ENCODE peak calls at places on chromosomes 12 and 14, in ten cellular contexts. C is tibial nerve; M is fibroblast of lung; J is hippocampal formation; A is stimulated activated CD4-positive, alpha-beta T cell treated with anti-CD3 and anti-CD28 coated beads, Interleukin-1b, Interleukin-23, amount 100 ng/mL, for 1 hour; D is M059J; L is IMR-90; P is aorta; U is neural progenitor cell; X is right cardiac atrium. W is an unnamed sample.

GRCh38 chr12:32229971-32230606 is 123.4 kb downstream of the BICD1 start:
- DNase-seq in C (no peak), M (no peak), J (no peak), A (no peak), D (no peak), L (no peak), P (no peak), U (no peak), X (no peak), W (no peak)

GRCh38 chr12:114163766-114164165 is 197.6 kb upstream of the RBM19 start:
- DNase-seq in C (no peak), M (peak), J (no peak), A (no peak), D (peak), L (peak), P (no peak), U (no peak), X (no peak), W (peak)

GRCh38 chr14:24179961-24180726 is 8.3 kb downstream of the REC8 start:
- DNase-seq in C (no peak), M (peak), J (peak), A (no peak), D (peak), L (peak), P (peak), U (no peak), X (no peak), W (no peak)

GRCh38 chr12:101670007-101670671 is 27.3 kb upstream of the CHPT1 start:
- DNase-seq in C (peak), M (peak), J (no peak), A (no peak), D (peak), L (peak), P (no peak), U (peak), X (no peak), W (peak)

GRCh38 chr14:34354556-34354955 is 107.5 kb downstream of the SPTSSA start:
- DNase-seq in C (no peak), M (no peak), J (no peak), A (no peak), D (peak), L (no peak), P (no peak), U (no peak), X (no peak), W (no peak)

GRCh38 chr14:104113631-104114420 is 24.6 kb upstream of the KIF26A start:
- DNase-seq in C (no peak), M (no peak), J (no peak), A (no peak), D (no peak), L (no peak), P (peak), U (no peak), X (peak), W (no peak)

GRCh38 chr12:20629414-20630156 is 65.5 kb upstream of the SLCO1C1 start:
- DNase-seq in C (no peak), M (peak), J (no peak), A (no peak), D (peak), L (peak), P (no peak), U (no peak), X (peak), W (peak)

GRCh38 chr14:22813145-22813544 is 2.1 kb downstream of the SLC7A7 start:
- DNase-seq in C (no peak), M (no peak), J (no peak), A (no peak), D (no peak), L (no peak), P (no peak), U (no peak), X (no peak), W (no peak)

GRCh38 chr14:73422515-73422914 is 35.8 kb downstream of the NUMB start:
- DNase-seq in C (no peak), M (no peak), J (no peak), A (no peak), D (no peak), L (no peak), P (no peak), U (no peak), X (no peak), W (no peak)

GRCh38 chr12:121536929-121537813 is 43.7 kb downstream of the KDM2B start:
- DNase-seq in C (peak), M (peak), J (peak), A (no peak), D (peak), L (peak), P (peak), U (peak), X (peak), W (no peak)

GRCh38 chr14:59086241-59086899 is 102.1 kb upstream of the DAAM1 start:
- DNase-seq in C (no peak), M (peak), J (no peak), A (no peak), D (peak), L (peak), P (no peak), U (no peak), X (no peak), W (peak)

GRCh38 chr12:116339062-116339461 is 61.6 kb upstream of the MED13L start:
- DNase-seq in C (no peak), M (no peak), J (no peak), A (no peak), D (no peak), L (no peak), P (no peak), U (no peak), X (no peak), W (no peak)

GRCh38 chr12:6866920-6867406 is 368 bp upstream of the TPI1 start:
- DNase-seq in C (peak), M (no peak), J (no peak), A (no peak), D (peak), L (no peak), P (peak), U (no peak), X (no peak), W (no peak)

GRCh38 chr14:24513009-24513408 is 4.9 kb upstream of the CMA1 start:
- DNase-seq in C (no peak), M (no peak), J (no peak), A (no peak), D (no peak), L (no peak), P (no peak), U (peak), X (no peak), W (no peak)

GRCh38 chr14:52748647-52749292 is 18.8 kb downstream of the STYX start:
- DNase-seq in C (no peak), M (no peak), J (no peak), A (no peak), D (no peak), L (no peak), P (no peak), U (no peak), X (no peak), W (no peak)

GRCh38 chr12:19945559-19946485 is 422.5 kb upstream of the PDE3A start:
- DNase-seq in C (no peak), M (peak), J (no peak), A (no peak), D (peak), L (peak), P (no peak), U (no peak), X (no peak), W (peak)

GRCh38 chr12:4829793-4830162 is 79.9 kb upstream of the KCNA1 start:
- DNase-seq in C (no peak), M (no peak), J (no peak), A (no peak), D (no peak), L (no peak), P (no peak), U (no peak), X (no peak), W (no peak)